ENCODE peak calls at places on chromosome 10, in seven cellular contexts. W, K, Z, N, X, E and J are unnamed samples.

GRCh38 chr10:24457661-24458318 is 248.9 kb downstream of the KIAA1217 start:
- DNase-seq in W (no peak), K (no peak), Z (no peak), N (no peak), X (peak), E (peak), J (no peak)

GRCh38 chr10:106136175-106136574 is 1028.3 kb downstream of the SORCS1 start:
- DNase-seq in W (peak), K (no peak), Z (no peak), N (no peak), X (no peak), E (no peak), J (no peak)

GRCh38 chr10:80443531-80443974 is 10.6 kb upstream of the TSPAN14 start:
- DNase-seq in W (no peak), K (no peak), Z (peak), N (peak), X (no peak), E (peak), J (no peak)

GRCh38 chr10:119315128-119316001 is 108.0 kb downstream of the GRK5 start:
- DNase-seq in W (peak), K (peak), Z (peak), N (no peak), X (peak), E (peak), J (no peak)

GRCh38 chr10:93235686-93236085 is 162.0 kb downstream of the CYP26A1 start:
- DNase-seq in W (no peak), K (no peak), Z (peak), N (no peak), X (peak), E (peak), J (no peak)

GRCh38 chr10:122113161-122113944 is 124.4 kb downstream of the TACC2 start:
- DNase-seq in W (no peak), K (peak), Z (peak), N (peak), X (peak), E (peak), J (no peak)

GRCh38 chr10:29529146-29529545 is 105.6 kb downstream of the SVIL start:
- DNase-seq in W (no peak), K (no peak), Z (no peak), N (no peak), X (no peak), E (no peak), J (no peak)

GRCh38 chr10:115981056-115981455 is 291.9 kb downstream of the GFRA1 start:
- DNase-seq in W (no peak), K (no peak), Z (peak), N (no peak), X (no peak), E (peak), J (no peak)

GRCh38 chr10:29648114-29648982 is 13.6 kb upstream of the SVIL start:
- DNase-seq in W (no peak), K (peak), Z (no peak), N (no peak), X (peak), E (no peak), J (no peak)

GRCh38 chr10:71419750-71420149 is 23.0 kb downstream of the CDH23 start:
- DNase-seq in W (no peak), K (no peak), Z (no peak), N (no peak), X (no peak), E (no peak), J (no peak)

GRCh38 chr10:75402486-75403143 is 1.1 kb upstream of the ZNF503 start:
- DNase-seq in W (no peak), K (peak), Z (peak), N (peak), X (no peak), E (peak), J (peak)

GRCh38 chr10:72292223-72292691 is 18.5 kb downstream of the DDIT4 start:
- DNase-seq in W (no peak), K (peak), Z (no peak), N (no peak), X (peak), E (peak), J (no peak)

GRCh38 chr10:124641282-124642075 is 102.7 kb downstream of the FAM53B start:
- DNase-seq in W (no peak), K (peak), Z (peak), N (no peak), X (peak), E (no peak), J (no peak)

GRCh38 chr10:61475449-61475873 is 22.3 kb upstream of the TMEM26 start:
- DNase-seq in W (no peak), K (no peak), Z (peak), N (no peak), X (peak), E (no peak), J (no peak)

GRCh38 chr10:124083740-124084397 is 9.5 kb downstream of the CHST15 start:
- DNase-seq in W (no peak), K (no peak), Z (no peak), N (no peak), X (peak), E (no peak), J (no peak)

GRCh38 chr10:75764974-75765551 is 333.6 kb downstream of the LRMDA start:
- DNase-seq in W (no peak), K (no peak), Z (no peak), N (no peak), X (no peak), E (no peak), J (no peak)

GRCh38 chr10:113487154-113487553 is 65.7 kb upstream of the HABP2 start:
- DNase-seq in W (no peak), K (no peak), Z (no peak), N (no peak), X (no peak), E (no peak), J (no peak)

GRCh38 chr10:101237080-101237817 is 8.0 kb upstream of the LBX1 start:
- DNase-seq in W (no peak), K (no peak), Z (no peak), N (no peak), X (no peak), E (no peak), J (no peak)

GRCh38 chr10:125727436-125727835 is 7.9 kb downstream of the EDRF1 start:
- DNase-seq in W (no peak), K (no peak), Z (no peak), N (no peak), X (no peak), E (no peak), J (no peak)

GRCh38 chr10:74926791-74927585 is 100.6 kb downstream of the KAT6B start:
- DNase-seq in W (no peak), K (no peak), Z (no peak), N (no peak), X (no peak), E (no peak), J (no peak)

GRCh38 chr10:110932505-110933180 is 13.2 kb downstream of the SHOC2 start:
- DNase-seq in W (no peak), K (no peak), Z (no peak), N (no peak), X (no peak), E (peak), J (no peak)

GRCh38 chr10:32149257-32149955 is 93.2 kb upstream of the KIF5B start:
- DNase-seq in W (peak), K (peak), Z (peak), N (no peak), X (peak), E (peak), J (no peak)

GRCh38 chr10:115063702-115064479 is 29.3 kb upstream of the ATRNL1 start:
- DNase-seq in W (no peak), K (no peak), Z (no peak), N (no peak), X (peak), E (peak), J (peak)

GRCh38 chr10:16856567-16856966 is 39.3 kb upstream of the RSU1 start:
- DNase-seq in W (peak), K (no peak), Z (no peak), N (peak), X (peak), E (no peak), J (no peak)

GRCh38 chr10:4984971-4985594 is 18.6 kb downstream of the AKR1C2 start:
- DNase-seq in W (no peak), K (no peak), Z (peak), N (no peak), X (no peak), E (peak), J (no peak)